ENCODE peak calls at places on chromosomes 16 and 17, in five cellular contexts. D is activated naive CD4-positive, alpha-beta T cell treated with Interleukin-2 at 50 U/mL for 16 hours; M is EH; E is ecto neural progenitor cell; S is renal cortical epithelial cell. L is an unnamed sample.

GRCh38 chr17:71392715-71393567 is 727.9 kb upstream of the SOX9 start:
- DNase-seq in M (peak), S (no peak), D (no peak), E (no peak), L (peak)

GRCh38 chr17:43701318-43701743 is 39.6 kb upstream of the MEOX1 start:
- DNase-seq in D (peak), S (peak), M (peak), E (no peak), L (peak)

GRCh38 chr17:16945513-16946201 is 26.3 kb downstream of the TNFRSF13B start:
- DNase-seq in E (peak), D (no peak), M (no peak), S (no peak), L (no peak)

GRCh38 chr16:56346131-56346890 is 79.0 kb downstream of the AMFR start:
- DNase-seq in D (no peak), S (no peak), E (no peak), M (no peak), L (no peak)

GRCh38 chr17:39611441-39612112 is 3.9 kb upstream of the NEUROD2 start:
- DNase-seq in D (no peak), S (no peak), E (no peak), M (no peak), L (no peak)

GRCh38 chr16:72884037-72884436 is 163.9 kb downstream of the ZFHX3 start:
- DNase-seq in D (no peak), M (peak), S (no peak), E (no peak), L (peak)

GRCh38 chr17:70172921-70173320 is 3.6 kb downstream of the KCNJ2 start:
- DNase-seq in D (no peak), S (peak), M (no peak), E (no peak), L (peak)

GRCh38 chr17:61208301-61209098 is 191.1 kb upstream of the TBX2 start:
- DNase-seq in M (peak), D (no peak), S (peak), E (no peak), L (no peak)

GRCh38 chr17:45631941-45632340 is 141.4 kb upstream of the PLEKHM1 start:
- DNase-seq in D (no peak), M (no peak), E (no peak), S (no peak), L (no peak)

GRCh38 chr16:2813661-2814288 is 3.3 kb upstream of the PRSS21 start:
- DNase-seq in E (no peak), D (no peak), M (no peak), S (no peak), L (no peak)

GRCh38 chr17:35765086-35765710 is 4.5 kb downstream of the C17orf50 start:
- DNase-seq in D (no peak), E (no peak), M (peak), S (no peak), L (peak)

GRCh38 chr17:45577571-45578279 is 87.2 kb upstream of the PLEKHM1 start:
- DNase-seq in S (no peak), D (no peak), E (no peak), M (no peak), L (no peak)

L was measured in AG10803.